ENCODE peak calls at places on chromosomes 6 and 20, in seven cellular contexts. One of them, this sample, is unnamed.

GRCh38 chr6:44735631-44735963 is 348.1 kb downstream of the CDC5L start:
- DNase-seq in ovary: no peak
- DNase-seq in sigmoid colon: no peak
- DNase-seq in GM12891: no peak
- DNase-seq in right lobe of liver: no peak
- DNase-seq in A549: peak
- DNase-seq in endothelial cell of umbilical vein: no peak
- DNase-seq in this sample: no peak

GRCh38 chr20:8062781-8063180 is 43.2 kb upstream of the TMX4 start:
- DNase-seq in ovary: no peak
- DNase-seq in sigmoid colon: no peak
- DNase-seq in GM12891: no peak
- DNase-seq in right lobe of liver: no peak
- DNase-seq in A549: no peak
- DNase-seq in endothelial cell of umbilical vein: no peak
- DNase-seq in this sample: no peak

GRCh38 chr6:7107578-7108195 is at the start of gene RREB1:
- DNase-seq in ovary: peak
- DNase-seq in sigmoid colon: peak
- DNase-seq in GM12891: peak
- DNase-seq in right lobe of liver: peak
- DNase-seq in A549: peak
- DNase-seq in endothelial cell of umbilical vein: peak
- DNase-seq in this sample: peak

GRCh38 chr6:98633886-98634285 is 200.5 kb upstream of the POU3F2 start:
- DNase-seq in ovary: no peak
- DNase-seq in sigmoid colon: no peak
- DNase-seq in GM12891: no peak
- DNase-seq in right lobe of liver: no peak
- DNase-seq in A549: no peak
- DNase-seq in endothelial cell of umbilical vein: no peak
- DNase-seq in this sample: no peak

GRCh38 chr20:11098888-11099287 is 425.1 kb upstream of the JAG1 start:
- DNase-seq in ovary: no peak
- DNase-seq in sigmoid colon: no peak
- DNase-seq in GM12891: no peak
- DNase-seq in right lobe of liver: no peak
- DNase-seq in A549: no peak
- DNase-seq in endothelial cell of umbilical vein: peak
- DNase-seq in this sample: no peak

GRCh38 chr6:151054304-151054703 is 185.5 kb upstream of the AKAP12 start:
- DNase-seq in ovary: peak
- DNase-seq in sigmoid colon: no peak
- DNase-seq in GM12891: no peak
- DNase-seq in right lobe of liver: no peak
- DNase-seq in A549: no peak
- DNase-seq in endothelial cell of umbilical vein: peak
- DNase-seq in this sample: no peak

GRCh38 chr6:111576302-111576701 is 29.4 kb downstream of the TRAF3IP2 start:
- DNase-seq in ovary: no peak
- DNase-seq in sigmoid colon: no peak
- DNase-seq in GM12891: no peak
- DNase-seq in right lobe of liver: no peak
- DNase-seq in A549: no peak
- DNase-seq in endothelial cell of umbilical vein: no peak
- DNase-seq in this sample: no peak

GRCh38 chr6:122400467-122401089 is 1.1 kb downstream of the HSF2 start:
- DNase-seq in ovary: no peak
- DNase-seq in sigmoid colon: no peak
- DNase-seq in GM12891: no peak
- DNase-seq in right lobe of liver: no peak
- DNase-seq in A549: no peak
- DNase-seq in endothelial cell of umbilical vein: peak
- DNase-seq in this sample: no peak

GRCh38 chr20:1826046-1826445 is 69.2 kb upstream of the SIRPA start:
- DNase-seq in ovary: no peak
- DNase-seq in sigmoid colon: no peak
- DNase-seq in GM12891: no peak
- DNase-seq in right lobe of liver: no peak
- DNase-seq in A549: no peak
- DNase-seq in endothelial cell of umbilical vein: no peak
- DNase-seq in this sample: no peak

GRCh38 chr20:58622671-58623578 is 28.2 kb upstream of the STX16 start:
- DNase-seq in ovary: no peak
- DNase-seq in sigmoid colon: no peak
- DNase-seq in GM12891: no peak
- DNase-seq in right lobe of liver: no peak
- DNase-seq in A549: no peak
- DNase-seq in endothelial cell of umbilical vein: no peak
- DNase-seq in this sample: no peak

GRCh38 chr20:49618289-49618688 is 50.4 kb upstream of the PTGIS start:
- DNase-seq in ovary: peak
- DNase-seq in sigmoid colon: no peak
- DNase-seq in GM12891: no peak
- DNase-seq in right lobe of liver: no peak
- DNase-seq in A549: no peak
- DNase-seq in endothelial cell of umbilical vein: no peak
- DNase-seq in this sample: no peak

GRCh38 chr20:34558320-34559202 is at the start of gene MAP1LC3A:
- DNase-seq in ovary: peak
- DNase-seq in sigmoid colon: peak
- DNase-seq in GM12891: peak
- DNase-seq in right lobe of liver: peak
- DNase-seq in A549: peak
- DNase-seq in endothelial cell of umbilical vein: peak
- DNase-seq in this sample: peak
- TF ChIP-seq POLR2A in ovary: peak
- TF ChIP-seq POLR2A in sigmoid colon: peak
- TF ChIP-seq POLR2A in GM12891: no peak
- TF ChIP-seq POLR2A in right lobe of liver: peak
- TF ChIP-seq POLR2A in A549: peak
- TF ChIP-seq POLR2A in endothelial cell of umbilical vein: no peak
- TF ChIP-seq POLR2A in this sample: peak

DNA sequence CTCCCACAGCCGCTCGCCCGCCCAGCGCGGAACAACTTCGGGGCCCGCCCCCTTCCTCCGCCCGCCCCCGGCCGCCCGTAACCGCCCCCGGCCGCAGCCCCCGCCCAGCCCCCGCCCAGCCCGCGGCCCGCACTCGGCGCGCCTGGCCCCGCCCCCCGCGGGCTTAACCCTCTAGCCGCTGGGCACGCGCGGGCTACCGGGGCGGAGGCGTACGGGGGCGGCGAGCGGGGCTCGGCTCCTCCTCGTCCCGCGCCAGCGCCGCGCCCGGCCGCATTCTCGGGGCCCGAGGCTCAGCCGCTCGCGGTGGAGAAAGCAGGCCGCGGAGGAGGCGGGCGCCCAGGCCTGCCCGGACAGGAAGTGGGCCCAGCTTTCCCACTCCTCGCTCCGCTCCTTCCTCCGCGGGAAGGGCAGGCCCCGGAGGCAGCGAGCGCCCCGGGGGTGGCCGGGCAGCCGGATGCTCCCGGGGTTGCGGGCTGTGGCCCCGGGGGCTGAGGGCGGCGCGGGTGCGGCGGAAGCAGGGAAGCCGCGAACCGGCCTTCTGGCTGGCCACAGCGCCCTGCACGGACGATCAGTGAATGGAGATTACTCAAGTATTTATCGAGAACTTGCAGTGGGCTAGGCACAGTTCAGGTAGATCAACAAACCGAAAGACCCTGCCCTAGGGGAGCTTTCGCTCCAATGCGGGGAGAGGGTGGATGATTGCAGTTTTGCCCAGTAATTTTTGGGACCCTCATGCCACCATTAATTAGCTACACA is at the start of gene TRAM2:
- DNase-seq in ovary: peak
- DNase-seq in sigmoid colon: peak
- DNase-seq in GM12891: peak
- DNase-seq in right lobe of liver: peak
- DNase-seq in A549: peak
- DNase-seq in endothelial cell of umbilical vein: peak
- DNase-seq in this sample: peak
- TF ChIP-seq POLR2A in ovary: peak
- TF ChIP-seq POLR2A in sigmoid colon: peak
- TF ChIP-seq POLR2A in GM12891: no peak
- TF ChIP-seq POLR2A in right lobe of liver: peak
- TF ChIP-seq POLR2A in A549: peak
- TF ChIP-seq POLR2A in endothelial cell of umbilical vein: peak
- TF ChIP-seq POLR2A in this sample: peak

GRCh38 chr20:35615667-35616464 is at the start of gene SPAG4:
- DNase-seq in ovary: peak
- DNase-seq in sigmoid colon: peak
- DNase-seq in GM12891: peak
- DNase-seq in right lobe of liver: peak
- DNase-seq in A549: peak
- DNase-seq in endothelial cell of umbilical vein: no peak
- DNase-seq in this sample: peak
- TF ChIP-seq POLR2A in ovary: peak
- TF ChIP-seq POLR2A in sigmoid colon: peak
- TF ChIP-seq POLR2A in GM12891: peak
- TF ChIP-seq POLR2A in right lobe of liver: peak
- TF ChIP-seq POLR2A in A549: peak
- TF ChIP-seq POLR2A in endothelial cell of umbilical vein: no peak
- TF ChIP-seq POLR2A in this sample: peak

DNA sequence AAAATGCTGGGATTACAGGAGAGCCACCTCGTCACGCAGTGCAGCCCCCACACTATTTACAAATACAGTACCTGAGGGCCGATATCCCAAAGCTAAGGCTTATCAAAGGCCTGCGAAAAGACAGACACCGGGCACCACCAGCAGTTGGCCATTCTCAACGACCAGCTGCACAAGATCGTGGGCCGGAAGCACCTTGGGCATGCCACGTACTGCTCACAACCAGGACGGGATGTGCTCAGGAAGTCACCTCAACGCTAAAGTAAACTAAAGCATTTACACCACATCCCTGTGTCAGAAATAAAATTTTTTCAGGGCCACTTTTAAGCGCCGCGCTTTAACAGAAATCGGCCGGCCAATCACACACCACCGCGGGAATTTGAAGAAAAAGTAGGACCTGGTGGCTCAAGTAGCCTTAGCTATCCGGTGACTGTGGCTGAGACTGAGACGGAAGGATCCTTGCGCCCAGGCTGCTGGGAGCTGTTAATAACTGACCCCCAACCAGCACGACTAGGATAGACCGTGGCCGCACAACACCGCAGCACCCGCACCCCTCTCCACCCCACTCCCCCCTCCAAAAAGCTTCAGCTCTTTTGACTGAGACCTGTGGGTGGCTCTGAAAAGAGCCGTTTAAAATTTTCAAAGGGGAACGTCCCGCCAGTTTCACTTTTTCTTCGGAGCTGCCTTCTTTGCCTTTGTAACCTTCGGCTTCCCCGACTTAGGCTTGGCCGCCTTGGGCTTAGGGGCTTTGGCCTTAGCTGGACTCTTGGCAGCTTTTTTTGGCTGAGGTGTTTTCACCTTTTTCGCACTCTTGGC is 131.2 kb upstream of the BTN3A2 start:
- DNase-seq in ovary: no peak
- DNase-seq in sigmoid colon: peak
- DNase-seq in GM12891: no peak
- DNase-seq in right lobe of liver: no peak
- DNase-seq in A549: no peak
- DNase-seq in endothelial cell of umbilical vein: peak
- DNase-seq in this sample: no peak
- TF ChIP-seq POLR2A in ovary: no peak
- TF ChIP-seq POLR2A in sigmoid colon: peak
- TF ChIP-seq POLR2A in GM12891: peak
- TF ChIP-seq POLR2A in right lobe of liver: no peak
- TF ChIP-seq POLR2A in A549: peak
- TF ChIP-seq POLR2A in endothelial cell of umbilical vein: peak
- TF ChIP-seq POLR2A in this sample: peak

DNA sequence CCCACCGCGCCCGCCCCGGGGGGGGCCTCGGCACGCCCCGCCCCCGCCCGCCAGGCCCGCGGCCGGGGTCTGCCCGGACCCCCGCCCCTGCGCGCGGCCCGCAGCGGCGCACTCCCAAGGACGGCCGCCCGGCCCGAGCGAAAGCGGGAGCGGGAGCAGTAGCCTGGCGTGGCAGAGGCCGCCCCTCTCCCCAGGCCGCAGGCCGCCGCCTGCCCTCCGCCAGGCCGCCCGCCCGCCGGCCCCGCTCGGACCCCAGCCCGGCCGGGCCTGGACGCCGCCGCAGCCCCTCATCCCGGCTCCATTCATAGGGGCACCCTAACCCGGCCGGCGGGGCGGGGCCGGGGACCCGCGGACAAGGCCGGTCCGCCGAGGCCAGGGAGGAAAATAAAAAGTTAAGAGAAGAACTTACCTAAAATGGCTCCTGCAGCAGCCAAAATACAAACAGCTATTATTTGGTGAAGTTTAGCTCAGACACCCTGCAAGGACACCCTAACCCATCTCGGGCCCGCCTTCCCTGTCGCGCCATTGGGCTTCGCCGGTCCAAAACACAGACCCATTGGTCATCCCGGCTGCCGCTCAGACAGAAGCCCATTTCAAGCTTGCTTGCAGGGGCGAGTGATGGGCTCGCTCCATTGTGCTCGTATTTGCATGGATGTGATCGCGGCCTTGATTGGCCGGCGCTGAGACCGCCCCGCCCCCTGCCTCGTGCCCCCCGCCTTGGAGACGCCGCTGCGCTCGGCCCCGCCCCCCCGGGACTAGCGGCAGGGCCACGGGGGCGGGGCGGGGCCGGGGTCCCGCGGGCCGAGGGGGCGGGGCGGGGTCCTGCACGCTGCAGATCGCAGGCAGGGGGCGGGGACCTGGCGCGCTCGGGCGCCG is at the start of gene CHD6:
- DNase-seq in ovary: peak
- DNase-seq in sigmoid colon: peak
- DNase-seq in GM12891: peak
- DNase-seq in right lobe of liver: peak
- DNase-seq in A549: peak
- DNase-seq in endothelial cell of umbilical vein: peak
- DNase-seq in this sample: peak
- TF ChIP-seq POLR2A in ovary: no peak
- TF ChIP-seq POLR2A in sigmoid colon: no peak
- TF ChIP-seq POLR2A in GM12891: peak
- TF ChIP-seq POLR2A in right lobe of liver: peak
- TF ChIP-seq POLR2A in A549: no peak
- TF ChIP-seq POLR2A in endothelial cell of umbilical vein: no peak
- TF ChIP-seq POLR2A in this sample: no peak

GRCh38 chr6:136991614-136992013 is 53.2 kb downstream of the IL20RA start:
- DNase-seq in ovary: no peak
- DNase-seq in sigmoid colon: no peak
- DNase-seq in GM12891: no peak
- DNase-seq in right lobe of liver: no peak
- DNase-seq in A549: no peak
- DNase-seq in endothelial cell of umbilical vein: no peak
- DNase-seq in this sample: no peak
- TF ChIP-seq POLR2A in ovary: no peak
- TF ChIP-seq POLR2A in sigmoid colon: no peak
- TF ChIP-seq POLR2A in GM12891: no peak
- TF ChIP-seq POLR2A in right lobe of liver: no peak
- TF ChIP-seq POLR2A in A549: no peak
- TF ChIP-seq POLR2A in endothelial cell of umbilical vein: no peak
- TF ChIP-seq POLR2A in this sample: no peak

GRCh38 chr20:16573011-16573965 is at the start of gene KIF16B:
- DNase-seq in ovary: peak
- DNase-seq in sigmoid colon: peak
- DNase-seq in GM12891: peak
- DNase-seq in right lobe of liver: peak
- DNase-seq in A549: peak
- DNase-seq in endothelial cell of umbilical vein: peak
- DNase-seq in this sample: peak
- TF ChIP-seq POLR2A in ovary: peak
- TF ChIP-seq POLR2A in sigmoid colon: no peak
- TF ChIP-seq POLR2A in GM12891: no peak
- TF ChIP-seq POLR2A in right lobe of liver: peak
- TF ChIP-seq POLR2A in A549: peak
- TF ChIP-seq POLR2A in endothelial cell of umbilical vein: no peak
- TF ChIP-seq POLR2A in this sample: peak

GRCh38 chr6:142266060-142266459 is 35.7 kb upstream of the ADGRG6 start:
- DNase-seq in ovary: no peak
- DNase-seq in sigmoid colon: no peak
- DNase-seq in GM12891: no peak
- DNase-seq in right lobe of liver: no peak
- DNase-seq in A549: no peak
- DNase-seq in endothelial cell of umbilical vein: peak
- DNase-seq in this sample: no peak
- TF ChIP-seq POLR2A in ovary: no peak
- TF ChIP-seq POLR2A in sigmoid colon: no peak
- TF ChIP-seq POLR2A in GM12891: no peak
- TF ChIP-seq POLR2A in right lobe of liver: no peak
- TF ChIP-seq POLR2A in A549: no peak
- TF ChIP-seq POLR2A in endothelial cell of umbilical vein: no peak
- TF ChIP-seq POLR2A in this sample: no peak

This sample was measured in H54.